ENCODE peak calls at places on chromosomes 4 and X, in five cellular contexts. X is H1, F is IMR-90, R is astrocyte, Q is colonic mucosa. Y is an unnamed sample. For H3K27me3, the result is how much of the 10 kb centered on the place peaks cover.

GRCh38 chr4:138919094-138919936 is 96.3 kb upstream of the NOCT start:
- DNase-seq in X (no peak), F (peak), R (peak), Q (peak), Y (peak)

GRCh38 chr4:146957252-146957651 is 11.6 kb upstream of the TTC29 start:
- DNase-seq in X (no peak), F (peak), R (peak), Q (no peak), Y (no peak)

GRCh38 chr4:123421227-123421941 is 24.8 kb downstream of the SPRY1 start:
- DNase-seq in X (no peak), F (peak), R (no peak), Q (no peak), Y (no peak)

GRCh38 chr4:185796176-185796575 is 15.8 kb downstream of the SORBS2 start:
- DNase-seq in X (no peak), F (no peak), R (no peak), Q (no peak), Y (no peak)

GRCh38 chrX:132488819-132489255 is at the start of gene MBNL3:
- DNase-seq in X (no peak), F (peak), R (peak), Q (peak), Y (no peak)

GRCh38 chr4:74133786-74134499 is 24.0 kb upstream of the MTHFD2L start:
- DNase-seq in X (peak), F (peak), R (peak), Q (peak), Y (peak)

GRCh38 chr4:4388836-4389575 is 2.1 kb downstream of the NSG1 start:
- DNase-seq in X (no peak), F (no peak), R (no peak), Q (no peak), Y (no peak)

GRCh38 chr4:184811484-184812180 is 14.1 kb downstream of the ACSL1 start:
- DNase-seq in X (no peak), F (no peak), R (no peak), Q (no peak), Y (no peak)

GRCh38 chrX:145844886-145845285 is 27.3 kb downstream of the SLITRK2 start:
- DNase-seq in X (no peak), F (no peak), R (no peak), Q (no peak), Y (no peak)

GRCh38 chr4:86496094-86497060 is 97.7 kb upstream of the PTPN13 start:
- DNase-seq in X (no peak), F (peak), R (no peak), Q (peak), Y (no peak)

GRCh38 chr4:121958777-121959176 is 6.9 kb upstream of the TRPC3 start:
- DNase-seq in X (no peak), F (no peak), R (no peak), Q (no peak), Y (no peak)

GRCh38 chrX:72041901-72042859 is 89.5 kb downstream of the RTL5 start:
- DNase-seq in X (no peak), F (peak), R (peak), Q (no peak), Y (no peak)

GRCh38 chrX:47579537-47579936 is 2.7 kb upstream of the TIMP1 start:
- DNase-seq in X (no peak), F (peak), R (peak), Q (no peak), Y (no peak)

GRCh38 chrX:74422576-74423288 is 1.4 kb downstream of the SLC16A2 start:
- DNase-seq in X (no peak), F (peak), R (peak), Q (peak), Y (no peak)

GRCh38 chr4:102344520-102344954 is 745 bp downstream of the SLC39A8 start:
- DNase-seq in X (no peak), F (no peak), R (peak), Q (no peak), Y (no peak)

GRCh38 chr4:76659103-76659490 is 224.1 kb downstream of the SHROOM3 start:
- DNase-seq in X (no peak), F (peak), R (peak), Q (no peak), Y (no peak)

GRCh38 chr4:118033148-118034060 is 882 bp upstream of the NDST3 start:
- DNase-seq in X (no peak), F (peak), R (peak), Q (peak), Y (no peak)

GRCh38 chrX:119948381-119948780 is 4.8 kb upstream of the NKAP start:
- DNase-seq in X (no peak), F (no peak), R (no peak), Q (no peak), Y (no peak)

GRCh38 chr4:26141916-26142638 is 178.7 kb upstream of the RBPJ start:
- DNase-seq in X (no peak), F (peak), R (no peak), Q (no peak), Y (no peak)

GRCh38 chr4:26148925-26149324 is 171.9 kb upstream of the RBPJ start:
- DNase-seq in X (no peak), F (no peak), R (no peak), Q (no peak), Y (no peak)

GRCh38 chr4:26141101-26141830 is 179.5 kb upstream of the RBPJ start:
- DNase-seq in X (no peak), F (no peak), R (no peak), Q (no peak), Y (no peak)

GRCh38 chr4:26145212-26145611 is 175.6 kb upstream of the RBPJ start:
- DNase-seq in X (no peak), F (no peak), R (no peak), Q (peak), Y (no peak)

DNA sequence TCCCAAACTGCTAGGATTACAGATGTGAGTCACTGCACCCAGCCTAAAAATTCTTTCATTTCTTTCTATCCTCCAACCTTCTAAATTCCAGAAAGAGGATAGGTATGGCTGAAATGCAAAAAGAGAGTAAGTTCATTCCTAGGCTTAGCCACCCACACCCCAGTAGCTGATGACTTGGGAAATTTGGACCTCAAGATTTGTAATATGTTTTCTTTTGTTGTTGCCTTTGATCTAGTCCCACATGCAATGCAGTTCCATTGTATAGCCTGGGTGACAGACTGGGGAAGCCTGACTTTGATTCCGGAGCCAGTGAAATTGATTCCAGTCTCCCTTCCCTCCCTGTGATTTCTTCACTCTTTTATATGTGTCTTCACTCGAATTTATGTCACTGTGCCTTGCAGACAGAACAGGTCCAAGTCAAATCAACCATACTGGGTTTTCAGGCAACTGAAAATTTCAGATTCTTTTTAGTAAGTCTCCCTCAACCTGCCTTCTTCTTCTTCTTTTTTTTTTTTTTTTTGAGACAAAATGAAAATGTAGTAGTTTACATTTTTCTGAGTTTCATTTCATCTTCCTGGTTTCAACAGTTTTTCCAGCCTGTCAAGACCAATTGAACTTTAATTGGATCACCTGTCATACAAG is 176.2 kb upstream of the RBPJ start:
- DNase-seq in X (no peak), F (peak), R (peak), Q (no peak), Y (no peak)
- H3K27ac ChIP-seq in X (no peak), F (peak), R (no peak), Q (peak), Y (no peak)

GRCh38 chrX:55026840-55027239 is 3.9 kb downstream of the ALAS2 start:
- DNase-seq in X (no peak), F (no peak), R (no peak), Q (no peak), Y (no peak)
- H3K27me3 ChIP-seq in X (under half), F (under half), R (under half), Q (under half), Y (under half)

DNA sequence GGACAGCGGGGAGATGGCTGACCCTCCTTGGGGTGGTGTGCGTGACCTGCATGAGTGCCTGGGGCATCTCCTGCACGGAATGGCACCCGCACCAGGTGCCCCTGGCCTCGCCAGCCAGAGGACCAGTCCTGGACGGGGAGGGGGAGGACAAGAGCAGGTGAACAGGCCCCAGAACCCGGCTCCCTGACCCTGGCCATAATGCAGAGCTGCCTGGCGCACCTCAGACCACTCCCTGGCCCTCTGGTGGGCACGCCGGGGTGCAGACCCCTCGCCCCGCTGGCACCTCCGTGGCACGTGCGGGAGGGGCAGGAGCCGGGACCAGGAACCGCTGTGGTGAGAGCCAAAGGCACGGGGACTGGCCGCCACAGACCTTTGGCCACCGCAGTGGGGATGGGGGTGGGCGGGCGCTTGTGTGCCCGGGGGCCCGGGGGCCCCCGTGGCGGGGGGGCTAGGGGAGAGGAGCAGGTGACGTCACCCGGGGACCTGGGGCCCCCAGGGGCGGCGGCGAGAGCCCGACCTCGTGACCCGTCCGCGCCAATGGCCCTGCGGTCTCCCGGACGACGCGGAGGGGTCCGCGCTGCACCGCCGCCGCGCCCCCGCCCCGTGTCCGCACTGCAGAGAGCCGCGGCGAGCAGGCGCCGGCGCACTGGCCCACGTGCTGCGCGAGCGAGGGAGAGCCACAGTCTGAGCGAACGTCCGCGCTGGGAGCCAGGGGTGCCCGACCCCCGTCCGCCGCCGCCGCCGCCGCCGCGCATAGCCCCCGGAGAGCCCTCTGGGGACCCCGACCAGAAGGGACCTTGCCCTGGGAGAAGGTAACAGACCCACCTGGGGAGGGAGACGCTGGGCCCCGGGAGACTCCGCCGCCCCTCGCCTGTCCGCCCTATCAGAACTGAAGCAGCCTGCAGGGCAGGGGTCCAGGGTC is at the start of gene PNMA3:
- DNase-seq in X (no peak), F (no peak), R (no peak), Q (no peak), Y (no peak)
- H3K4me3 ChIP-seq in X (no peak), F (no peak), R (no peak), Q (no peak), Y (peak)

GRCh38 chr4:155807021-155807420 is 48.2 kb downstream of the GUCY1B1 start:
- DNase-seq in X (no peak), F (peak), R (peak), Q (no peak), Y (no peak)
- H3K27ac ChIP-seq in X (no peak), F (peak), R (peak), Q (no peak), Y (no peak)

GRCh38 chr4:182932651-182933050 is 15.5 kb upstream of the DCTD start:
- DNase-seq in X (no peak), F (peak), R (no peak), Q (no peak), Y (no peak)

GRCh38 chr4:182939680-182940079 is 22.5 kb upstream of the DCTD start:
- DNase-seq in X (no peak), F (no peak), R (no peak), Q (no peak), Y (no peak)

GRCh38 chr4:182931691-182932297 is 14.6 kb upstream of the DCTD start:
- DNase-seq in X (no peak), F (peak), R (peak), Q (no peak), Y (no peak)

GRCh38 chr4:182938213-182938645 is 21.0 kb upstream of the DCTD start:
- DNase-seq in X (no peak), F (peak), R (peak), Q (peak), Y (peak)

DNA sequence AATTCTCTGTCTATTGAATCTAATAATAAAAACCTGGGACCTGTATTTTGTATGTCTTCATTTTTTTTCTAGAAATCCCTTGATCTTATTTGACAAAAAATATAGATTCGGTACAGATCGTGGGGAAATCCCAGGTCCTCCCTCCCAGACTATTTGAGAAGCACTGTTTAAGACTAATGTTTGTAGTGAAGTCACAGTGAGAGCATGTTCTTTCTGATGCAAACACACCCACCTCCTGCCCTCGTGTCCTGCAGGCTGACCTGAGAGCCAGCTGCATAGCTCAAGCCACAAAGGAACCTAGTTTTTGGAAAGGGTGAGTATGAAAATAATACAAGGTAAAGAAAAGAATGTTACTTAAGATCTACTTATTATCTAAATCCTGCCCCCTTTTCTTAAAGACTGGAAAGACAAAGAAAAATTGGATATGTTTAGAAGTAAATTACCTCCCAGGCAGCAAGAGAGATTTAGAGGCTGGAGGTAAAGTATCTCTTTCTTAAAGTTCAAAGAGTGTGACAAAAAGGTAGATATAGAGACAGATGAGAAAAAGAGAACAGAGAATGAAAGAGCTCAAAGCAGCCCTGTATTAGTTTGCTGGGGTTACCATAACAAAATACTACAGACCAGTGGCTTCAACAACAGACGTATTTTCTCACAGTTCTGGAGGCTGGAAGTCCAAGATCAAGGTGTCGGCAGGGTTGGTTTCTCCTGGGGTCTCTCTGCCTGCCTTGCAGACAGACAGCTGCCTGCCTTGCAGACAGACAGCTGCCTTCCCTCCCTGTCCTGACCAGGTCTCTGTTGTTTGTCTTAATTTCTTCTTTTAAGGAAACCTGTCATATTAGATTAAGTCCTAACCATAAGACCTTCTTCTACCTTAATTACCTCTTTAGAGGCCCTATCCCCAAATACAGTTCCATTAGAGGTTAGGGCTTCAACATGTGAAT is 20.4 kb upstream of the DCTD start:
- DNase-seq in X (no peak), F (peak), R (no peak), Q (no peak), Y (no peak)
- H3K27me3 ChIP-seq in X (under half), F (under half), R (under half), Q (under half), Y (under half)